ENCODE peak calls at places on chromosomes 7 and 10, in four cellular contexts. B is upper lobe of right lung, U is iPS-NIHi11, E is amniotic stem cell. X is an unnamed sample.

GRCh38 chr7:47520408-47520807 is 61.5 kb downstream of the TNS3 start:
- DNase-seq in B (no peak), U (no peak), E (no peak), X (peak)

GRCh38 chr10:21184216-21184615 is 287.1 kb upstream of the NEBL start:
- DNase-seq in B (no peak), U (no peak), E (no peak), X (no peak)

GRCh38 chr10:132586731-132587130 is 49.1 kb downstream of the INPP5A start:
- DNase-seq in B (no peak), U (no peak), E (no peak), X (peak)

GRCh38 chr10:132522521-132523411 is 14.8 kb upstream of the INPP5A start:
- DNase-seq in B (no peak), U (no peak), E (no peak), X (peak)

GRCh38 chr10:93106631-93107072 is 33.0 kb downstream of the CYP26A1 start:
- DNase-seq in B (no peak), U (no peak), E (no peak), X (no peak)

GRCh38 chr10:51251110-51251509 is 176.8 kb downstream of the PRKG1 start:
- DNase-seq in B (no peak), U (no peak), E (no peak), X (no peak)

GRCh38 chr10:108684431-108684830 is 1238.9 kb downstream of the XPNPEP1 start:
- DNase-seq in B (no peak), U (no peak), E (no peak), X (no peak)

GRCh38 chr10:43197834-43198681 is 59.8 kb downstream of the CSGALNACT2 start:
- DNase-seq in B (peak), U (peak), E (no peak), X (peak)

GRCh38 chr7:27453702-27454405 is 208.8 kb downstream of the HIBADH start:
- DNase-seq in B (no peak), U (no peak), E (no peak), X (no peak)

GRCh38 chr10:119238577-119238976 is 31.2 kb downstream of the GRK5 start:
- DNase-seq in B (no peak), U (no peak), E (no peak), X (no peak)